ENCODE peak calls at places on chromosomes 11 and 22, in four cellular contexts. V, L, A and M are unnamed samples.

GRCh38 chr11:97683733-97684132 is 1293.9 kb downstream of the JRKL start:
- DNase-seq in V (no peak), L (no peak), A (no peak), M (no peak)

GRCh38 chr11:1478011-1478410 is 8.6 kb downstream of the MOB2 start:
- DNase-seq in V (no peak), L (no peak), A (no peak), M (no peak)

GRCh38 chr22:31218565-31219262 is 6.6 kb downstream of the LIMK2 start:
- DNase-seq in V (no peak), L (no peak), A (peak; percentile 36), M (peak; percentile 26)

GRCh38 chr11:774873-775592 is 2.3 kb downstream of the GATD1 start:
- DNase-seq in V (no peak), L (no peak), A (no peak), M (peak; percentile 9)

GRCh38 chr11:128878455-128878854 is 11.4 kb upstream of the KCNJ1 start:
- DNase-seq in V (no peak), L (no peak), A (no peak), M (no peak)

GRCh38 chr11:105202422-105202821 is 62.9 kb upstream of the CARD18 start:
- DNase-seq in V (no peak), L (no peak), A (no peak), M (no peak)

GRCh38 chr22:46513908-46514550 is 23.4 kb downstream of the CELSR1 start:
- DNase-seq in V (no peak), L (no peak), A (no peak), M (no peak)

GRCh38 chr11:63802637-63803414 is 10.4 kb upstream of the SPINDOC start:
- DNase-seq in V (no peak), L (no peak), A (no peak), M (no peak)

GRCh38 chr11:31798057-31799035 is 12.8 kb downstream of the PAX6 start:
- DNase-seq in V (no peak), L (no peak), A (peak; percentile 64), M (peak; percentile 79)
- TF ChIP-seq CTCF in V (peak; percentile 19), L (no peak), A (no peak), M (no peak)

GRCh38 chr11:35192347-35192746 is 53.4 kb downstream of the CD44 start:
- DNase-seq in V (no peak), L (no peak), A (peak; percentile 46), M (no peak)
- TF ChIP-seq CTCF in V (no peak), L (no peak), A (no peak), M (no peak)

GRCh38 chr11:70928854-70929598 is 323.4 kb downstream of the SHANK2 start:
- DNase-seq in V (no peak), L (no peak), A (no peak), M (no peak)
- TF ChIP-seq CTCF in V (no peak), L (no peak), A (no peak), M (no peak)

GRCh38 chr11:68867067-68867466 is 25.4 kb upstream of the CPT1A start:
- DNase-seq in V (no peak), L (no peak), A (no peak), M (peak; percentile 58)

GRCh38 chr11:68865241-68865640 is 23.5 kb upstream of the CPT1A start:
- DNase-seq in V (no peak), L (no peak), A (no peak), M (no peak)

GRCh38 chr11:68868221-68868620 is 26.5 kb upstream of the CPT1A start:
- DNase-seq in V (no peak), L (no peak), A (no peak), M (no peak)

GRCh38 chr11:68872216-68873003 is 30.7 kb upstream of the CPT1A start:
- DNase-seq in V (peak; percentile 93), L (no peak), A (no peak), M (no peak)

GRCh38 chr11:68870470-68870869 is 28.8 kb upstream of the CPT1A start:
- DNase-seq in V (no peak), L (no peak), A (no peak), M (no peak)
- TF ChIP-seq CTCF in V (no peak), L (no peak), A (no peak), M (no peak)

GRCh38 chr11:116234989-116235567 is 537.7 kb downstream of the BUD13 start:
- DNase-seq in V (no peak), L (no peak), A (no peak), M (no peak)
- TF ChIP-seq CTCF in V (no peak), L (no peak), A (no peak), M (no peak)

DNA sequence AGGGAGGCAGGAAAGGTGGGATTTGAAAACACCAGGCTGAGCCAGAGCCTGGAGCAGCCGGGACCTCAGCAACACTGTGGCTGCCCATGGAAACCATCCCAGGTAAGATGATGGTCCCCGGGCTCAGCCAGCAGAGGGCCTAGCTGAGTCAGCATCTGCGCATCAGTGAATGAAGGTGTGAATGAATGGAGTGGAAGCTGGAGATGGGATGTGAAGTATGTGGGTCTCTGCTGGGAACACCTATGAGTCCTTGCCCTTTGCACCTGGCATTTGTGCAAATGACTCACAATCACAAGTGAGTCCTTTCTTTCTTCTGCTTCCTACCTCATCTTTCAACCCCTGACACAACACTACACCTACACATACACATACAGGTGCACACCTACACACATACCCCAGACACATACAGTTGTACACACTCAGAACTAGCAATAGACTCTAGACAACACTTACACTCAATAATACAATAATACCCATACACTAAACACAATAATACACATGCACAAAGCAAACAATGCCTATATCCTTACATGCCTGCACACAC is 62.8 kb upstream of the PRDM11 start:
- DNase-seq in V (no peak), L (no peak), A (no peak), M (peak; percentile 42)
- TF ChIP-seq CTCF in V (peak; percentile 37), L (no peak), A (peak; percentile 25), M (no peak)

GRCh38 chr11:12526789-12527188 is 147.4 kb upstream of the TEAD1 start:
- DNase-seq in V (no peak), L (no peak), A (no peak), M (no peak)

GRCh38 chr11:12529041-12529440 is 145.2 kb upstream of the TEAD1 start:
- DNase-seq in V (no peak), L (no peak), A (no peak), M (no peak)

GRCh38 chr11:12531020-12531419 is 143.2 kb upstream of the TEAD1 start:
- DNase-seq in V (no peak), L (no peak), A (no peak), M (no peak)

GRCh38 chr11:12529793-12530192 is 144.4 kb upstream of the TEAD1 start:
- DNase-seq in V (no peak), L (no peak), A (no peak), M (no peak)

GRCh38 chr11:12528487-12528886 is 145.7 kb upstream of the TEAD1 start:
- DNase-seq in V (no peak), L (no peak), A (no peak), M (no peak)
- TF ChIP-seq CTCF in V (no peak), L (no peak), A (no peak), M (no peak)

DNA sequence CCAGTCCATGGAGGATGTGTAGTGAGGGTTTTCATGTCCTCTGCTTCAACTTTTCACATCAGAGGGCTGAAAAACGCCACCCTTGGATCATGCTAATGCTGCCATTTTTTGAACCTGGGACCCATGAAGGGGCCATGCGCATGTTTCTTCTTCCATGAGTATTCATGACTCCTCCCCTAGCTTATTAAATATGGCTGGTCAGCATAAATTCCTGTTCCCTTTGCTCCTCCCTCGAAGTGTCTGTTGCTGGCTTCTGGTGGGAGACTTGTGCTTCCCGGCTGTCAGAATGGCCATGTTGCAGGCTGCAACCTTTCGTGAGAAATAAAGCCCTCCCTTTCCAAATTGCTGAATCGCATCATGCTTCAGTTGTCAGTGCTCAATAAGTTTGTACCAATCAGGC is 711.2 kb upstream of the KIRREL3 start:
- DNase-seq in V (no peak), L (no peak), A (no peak), M (no peak)
- TF ChIP-seq CTCF in V (no peak), L (no peak), A (no peak), M (no peak)

GRCh38 chr11:78564889-78565467 is 9.7 kb downstream of the NARS2 start:
- DNase-seq in V (no peak), L (no peak), A (no peak), M (no peak)

GRCh38 chr11:78567209-78567608 is 7.5 kb downstream of the NARS2 start:
- DNase-seq in V (no peak), L (no peak), A (no peak), M (no peak)

GRCh38 chr11:78562398-78562797 is 12.3 kb downstream of the NARS2 start:
- DNase-seq in V (peak; percentile 52), L (no peak), A (no peak), M (no peak)

GRCh38 chr11:78560826-78561484 is 13.7 kb downstream of the NARS2 start:
- DNase-seq in V (no peak), L (no peak), A (no peak), M (no peak)

DNA sequence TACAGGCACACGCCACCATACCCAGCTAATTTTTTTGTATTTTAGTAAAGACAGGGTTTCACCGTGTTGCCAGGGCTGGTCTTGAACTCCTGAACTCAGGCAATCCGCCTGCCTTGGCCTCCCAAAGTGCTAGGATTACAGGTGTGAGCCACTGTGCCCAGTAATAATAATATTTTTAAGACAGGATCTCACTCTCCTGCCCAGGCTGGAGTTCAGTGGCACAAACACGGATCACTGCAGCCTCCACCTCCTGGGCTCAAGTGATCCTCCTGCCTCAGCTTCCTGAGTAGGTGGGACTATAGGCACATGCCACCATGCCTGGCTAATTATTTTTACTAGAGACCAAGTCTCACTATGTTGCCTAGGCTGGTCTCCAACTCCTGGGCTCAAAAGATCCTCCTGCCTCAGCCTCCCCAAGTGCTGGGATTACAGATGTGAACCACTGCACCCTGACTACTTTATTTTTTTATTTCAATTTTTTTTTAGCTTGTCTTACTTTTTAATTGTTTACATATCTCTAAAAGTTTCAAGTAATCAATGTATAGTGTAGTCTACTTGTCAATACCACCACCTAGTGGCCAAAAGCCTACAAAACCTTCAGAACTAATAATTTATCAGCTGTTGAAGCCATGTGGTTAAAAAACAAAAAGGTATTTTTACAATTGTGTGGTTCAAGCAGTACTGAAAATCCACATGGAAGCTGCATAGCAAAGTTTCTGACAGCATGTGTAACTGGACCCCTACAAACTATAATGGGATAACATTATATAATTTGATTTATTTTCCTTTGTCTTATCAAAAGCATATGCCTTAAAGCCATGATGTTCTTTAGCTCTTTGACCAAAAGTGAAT is 10.4 kb downstream of the NARS2 start:
- DNase-seq in V (no peak), L (no peak), A (peak; percentile 15), M (no peak)
- TF ChIP-seq CTCF in V (peak; percentile 34), L (no peak), A (peak; percentile 64), M (peak; percentile 88)